ENCODE peak calls at places on chromosome 20, in four cellular contexts. D is GM12878, R is K562, P is HepG2. H is an unnamed sample.

GRCh38 chr20:49909499-49910339 is 5.6 kb downstream of the SPATA2 start:
- DNase-seq in R (no peak), P (peak; percentile 52), D (no peak), H (peak; percentile 75)

GRCh38 chr20:4383966-4384365 is 337.7 kb upstream of the PRND start:
- DNase-seq in R (no peak), D (no peak), P (no peak), H (no peak)

GRCh38 chr20:19735446-19735845 is 22.6 kb upstream of the RIN2 start:
- DNase-seq in P (peak; percentile 48), D (peak; percentile 3), R (no peak), H (peak; percentile 19)

GRCh38 chr20:6588296-6588695 is 179.2 kb upstream of the BMP2 start:
- DNase-seq in R (no peak), P (no peak), D (no peak), H (no peak)

GRCh38 chr20:36728986-36729385 is 16.9 kb downstream of the NDRG3 start:
- DNase-seq in P (peak; percentile 29), D (no peak), R (no peak), H (no peak)

GRCh38 chr20:64044484-64045247 is 4.8 kb downstream of the SOX18 start:
- DNase-seq in R (no peak), D (no peak), P (no peak), H (no peak)

GRCh38 chr20:10710995-10711775 is 37.4 kb upstream of the JAG1 start:
- DNase-seq in R (no peak), P (peak; percentile 97), D (no peak), H (no peak)

GRCh38 chr20:59749293-59749680 is 144.9 kb downstream of the PHACTR3 start:
- DNase-seq in D (no peak), R (no peak), P (no peak), H (no peak)

GRCh38 chr20:24668384-24668702 is 198.9 kb downstream of the SYNDIG1 start:
- DNase-seq in R (no peak), P (no peak), D (no peak), H (no peak)

GRCh38 chr20:34538671-34539123 is 19.8 kb upstream of the MAP1LC3A start:
- DNase-seq in R (peak; percentile 72), P (peak; percentile 61), D (no peak), H (peak; percentile 67)

GRCh38 chr20:16748058-16748457 is at the start of gene OTOR:
- DNase-seq in R (no peak), P (no peak), D (no peak), H (no peak)
- TF ChIP-seq TARDBP in R (no peak), P (no peak), D (no peak), H (no peak)

GRCh38 chr20:47487175-47487917 is 14.3 kb upstream of the NCOA3 start:
- DNase-seq in R (peak; percentile 53), P (no peak), D (peak; percentile 99), H (no peak)
- TF ChIP-seq FOXK2 in R (no peak), P (no peak), D (peak; percentile 35), H (no peak)

DNA sequence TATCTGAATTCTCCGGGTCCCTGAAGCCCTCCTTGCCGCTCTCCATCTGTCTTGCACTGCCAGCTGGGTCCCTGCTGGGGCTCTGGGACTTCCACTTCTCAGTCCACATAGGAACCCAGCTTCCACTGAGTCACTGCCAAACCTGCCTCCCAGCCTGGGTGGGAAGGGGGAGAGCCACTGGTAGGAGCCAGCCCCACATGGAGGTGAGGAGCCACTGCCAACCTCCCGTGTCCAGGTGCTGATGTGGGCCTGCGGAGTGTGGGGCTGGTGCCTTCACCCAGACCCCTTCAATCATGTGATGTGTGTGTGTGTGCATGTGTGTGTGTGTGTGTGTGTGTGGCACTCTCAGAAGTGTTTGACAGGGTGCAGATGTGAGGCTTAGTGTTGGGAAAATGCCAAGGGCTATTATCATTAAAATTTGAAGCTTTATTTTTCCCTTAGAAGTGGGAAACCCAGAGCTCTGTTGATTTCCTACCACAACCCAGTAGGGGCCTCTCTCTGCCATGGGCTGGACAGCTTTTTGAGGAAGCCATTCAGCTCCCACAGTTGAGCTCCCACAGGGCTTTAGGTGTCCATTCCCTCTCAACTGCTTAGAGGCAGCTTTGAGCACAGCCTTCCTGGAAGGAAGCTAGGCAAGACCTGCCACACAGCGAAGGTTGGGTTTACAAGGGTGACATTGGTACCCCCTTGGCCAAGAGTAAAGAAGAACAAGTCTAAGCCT is 9.3 kb upstream of the SGK2 start:
- DNase-seq in R (no peak), P (no peak), D (no peak), H (no peak)
- TF ChIP-seq TARDBP in R (no peak), P (no peak), D (no peak), H (no peak)

GRCh38 chr20:47642624-47643023 is 140.9 kb downstream of the NCOA3 start:
- DNase-seq in R (no peak), D (no peak), P (no peak), H (no peak)
- TF ChIP-seq FOXK2 in R (no peak), D (no peak), P (no peak), H (no peak)

GRCh38 chr20:61185841-61186601 is 66.0 kb upstream of the CDH4 start:
- DNase-seq in R (no peak), D (no peak), P (no peak), H (no peak)
- TF ChIP-seq TARDBP in R (no peak), D (no peak), P (no peak), H (no peak)